ENCODE peak calls at places on chromosomes 5 and 9, in eight cellular contexts. One of them, this sample, is unnamed.

GRCh38 chr5:28766565-28767158 is 1728.3 kb upstream of the CDH9 start:
- DNase-seq in activated CD4-positive, alpha-beta T cell treated with anti-CD3 and anti-CD28 coated beads, Interleukin-2, amount 50 U/mL, for 1 hour: no peak
- DNase-seq in HT1080: no peak
- DNase-seq in AG09309: peak
- DNase-seq in upper lobe of right lung: no peak
- DNase-seq in SK-N-SH: peak
- DNase-seq in Calu3: peak
- DNase-seq in left lung: no peak
- DNase-seq in this sample: peak

GRCh38 chr5:172773481-172774469 is 2.8 kb upstream of the DUSP1 start:
- DNase-seq in activated CD4-positive, alpha-beta T cell treated with anti-CD3 and anti-CD28 coated beads, Interleukin-2, amount 50 U/mL, for 1 hour: no peak
- DNase-seq in HT1080: no peak
- DNase-seq in AG09309: no peak
- DNase-seq in upper lobe of right lung: peak
- DNase-seq in SK-N-SH: no peak
- DNase-seq in Calu3: no peak
- DNase-seq in left lung: no peak
- DNase-seq in this sample: no peak

GRCh38 chr5:132483661-132484385 is 6.8 kb downstream of the IRF1 start:
- DNase-seq in activated CD4-positive, alpha-beta T cell treated with anti-CD3 and anti-CD28 coated beads, Interleukin-2, amount 50 U/mL, for 1 hour: no peak
- DNase-seq in HT1080: no peak
- DNase-seq in AG09309: no peak
- DNase-seq in upper lobe of right lung: peak
- DNase-seq in SK-N-SH: no peak
- DNase-seq in Calu3: no peak
- DNase-seq in left lung: no peak
- DNase-seq in this sample: no peak

GRCh38 chr5:81389015-81389414 is 4.9 kb downstream of the ACOT12 start:
- DNase-seq in activated CD4-positive, alpha-beta T cell treated with anti-CD3 and anti-CD28 coated beads, Interleukin-2, amount 50 U/mL, for 1 hour: no peak
- DNase-seq in HT1080: no peak
- DNase-seq in AG09309: no peak
- DNase-seq in upper lobe of right lung: no peak
- DNase-seq in SK-N-SH: no peak
- DNase-seq in Calu3: no peak
- DNase-seq in left lung: no peak
- DNase-seq in this sample: no peak

GRCh38 chr9:71767421-71768321 is 642 bp downstream of the CEMIP2 start:
- DNase-seq in activated CD4-positive, alpha-beta T cell treated with anti-CD3 and anti-CD28 coated beads, Interleukin-2, amount 50 U/mL, for 1 hour: no peak
- DNase-seq in HT1080: no peak
- DNase-seq in AG09309: no peak
- DNase-seq in upper lobe of right lung: peak
- DNase-seq in SK-N-SH: no peak
- DNase-seq in Calu3: no peak
- DNase-seq in left lung: peak
- DNase-seq in this sample: no peak

GRCh38 chr5:160021818-160022446 is 13.0 kb downstream of the TTC1 start:
- DNase-seq in activated CD4-positive, alpha-beta T cell treated with anti-CD3 and anti-CD28 coated beads, Interleukin-2, amount 50 U/mL, for 1 hour: peak
- DNase-seq in HT1080: peak
- DNase-seq in AG09309: peak
- DNase-seq in upper lobe of right lung: no peak
- DNase-seq in SK-N-SH: peak
- DNase-seq in Calu3: peak
- DNase-seq in left lung: no peak
- DNase-seq in this sample: peak

GRCh38 chr5:102068870-102069269 is 227.2 kb downstream of the SLCO4C1 start:
- DNase-seq in activated CD4-positive, alpha-beta T cell treated with anti-CD3 and anti-CD28 coated beads, Interleukin-2, amount 50 U/mL, for 1 hour: no peak
- DNase-seq in HT1080: no peak
- DNase-seq in AG09309: no peak
- DNase-seq in upper lobe of right lung: no peak
- DNase-seq in SK-N-SH: no peak
- DNase-seq in Calu3: no peak
- DNase-seq in left lung: no peak
- DNase-seq in this sample: no peak

GRCh38 chr9:38423939-38424843 is at the start of gene IGFBPL1:
- DNase-seq in activated CD4-positive, alpha-beta T cell treated with anti-CD3 and anti-CD28 coated beads, Interleukin-2, amount 50 U/mL, for 1 hour: no peak
- DNase-seq in HT1080: no peak
- DNase-seq in AG09309: no peak
- DNase-seq in upper lobe of right lung: peak
- DNase-seq in SK-N-SH: peak
- DNase-seq in Calu3: peak
- DNase-seq in left lung: no peak
- DNase-seq in this sample: no peak

GRCh38 chr9:116189683-116190082 is 36.1 kb downstream of the PAPPA start:
- DNase-seq in activated CD4-positive, alpha-beta T cell treated with anti-CD3 and anti-CD28 coated beads, Interleukin-2, amount 50 U/mL, for 1 hour: no peak
- DNase-seq in HT1080: no peak
- DNase-seq in AG09309: no peak
- DNase-seq in upper lobe of right lung: peak
- DNase-seq in SK-N-SH: no peak
- DNase-seq in Calu3: no peak
- DNase-seq in left lung: no peak
- DNase-seq in this sample: no peak

GRCh38 chr5:154513669-154514084 is 35.6 kb upstream of the HAND1 start:
- DNase-seq in activated CD4-positive, alpha-beta T cell treated with anti-CD3 and anti-CD28 coated beads, Interleukin-2, amount 50 U/mL, for 1 hour: no peak
- DNase-seq in HT1080: peak
- DNase-seq in AG09309: peak
- DNase-seq in upper lobe of right lung: no peak
- DNase-seq in SK-N-SH: no peak
- DNase-seq in Calu3: no peak
- DNase-seq in left lung: no peak
- DNase-seq in this sample: no peak

GRCh38 chr5:172870807-172871431 is 36.9 kb downstream of the ERGIC1 start:
- DNase-seq in activated CD4-positive, alpha-beta T cell treated with anti-CD3 and anti-CD28 coated beads, Interleukin-2, amount 50 U/mL, for 1 hour: no peak
- DNase-seq in HT1080: no peak
- DNase-seq in AG09309: no peak
- DNase-seq in upper lobe of right lung: peak
- DNase-seq in SK-N-SH: peak
- DNase-seq in Calu3: no peak
- DNase-seq in left lung: no peak
- DNase-seq in this sample: no peak

This sample was measured in NT2/D1.